ENCODE peak calls at places on chromosome 3, in nine cellular contexts. One of them, this sample, is unnamed.

GRCh38 chr3:157312366-157312745 is 124.3 kb upstream of the PTX3 start:
- DNase-seq in A549: no peak
- DNase-seq in tibial nerve: no peak
- DNase-seq in transverse colon: no peak
- DNase-seq in K562: no peak
- DNase-seq in SK-N-SH: no peak
- DNase-seq in HepG2: no peak
- DNase-seq in sigmoid colon: no peak
- DNase-seq in ovary: no peak
- DNase-seq in this sample: no peak

GRCh38 chr3:10404876-10405275 is 84.0 kb upstream of the SEC13 start:
- DNase-seq in A549: no peak
- DNase-seq in tibial nerve: no peak
- DNase-seq in transverse colon: no peak
- DNase-seq in K562: no peak
- DNase-seq in SK-N-SH: no peak
- DNase-seq in HepG2: no peak
- DNase-seq in sigmoid colon: no peak
- DNase-seq in ovary: no peak
- DNase-seq in this sample: no peak

GRCh38 chr3:36124118-36124796 is 256.0 kb upstream of the STAC start:
- DNase-seq in A549: peak; percentile 67
- DNase-seq in tibial nerve: no peak
- DNase-seq in transverse colon: no peak
- DNase-seq in K562: no peak
- DNase-seq in SK-N-SH: peak; percentile 15
- DNase-seq in HepG2: peak; percentile 38
- DNase-seq in sigmoid colon: no peak
- DNase-seq in ovary: no peak
- DNase-seq in this sample: no peak

GRCh38 chr3:188867691-188868090 is 304.1 kb upstream of the TPRG1 start:
- DNase-seq in A549: no peak
- DNase-seq in tibial nerve: no peak
- DNase-seq in transverse colon: no peak
- DNase-seq in K562: no peak
- DNase-seq in SK-N-SH: no peak
- DNase-seq in HepG2: no peak
- DNase-seq in sigmoid colon: no peak
- DNase-seq in ovary: no peak
- DNase-seq in this sample: no peak

GRCh38 chr3:150761831-150762661 is 923 bp downstream of the SIAH2 start:
- DNase-seq in A549: peak; percentile 65
- DNase-seq in tibial nerve: peak; percentile 65
- DNase-seq in transverse colon: peak; percentile 63
- DNase-seq in K562: peak; percentile 51
- DNase-seq in SK-N-SH: peak; percentile 53
- DNase-seq in HepG2: peak; percentile 36
- DNase-seq in sigmoid colon: peak; percentile 85
- DNase-seq in ovary: peak; percentile 71
- DNase-seq in this sample: peak; percentile 93

GRCh38 chr3:187110156-187110555 is 29.1 kb downstream of the RPL39L start:
- DNase-seq in A549: no peak
- DNase-seq in tibial nerve: no peak
- DNase-seq in transverse colon: no peak
- DNase-seq in K562: no peak
- DNase-seq in SK-N-SH: no peak
- DNase-seq in HepG2: no peak
- DNase-seq in sigmoid colon: no peak
- DNase-seq in ovary: no peak
- DNase-seq in this sample: no peak

GRCh38 chr3:129536806-129537205 is 6.2 kb upstream of the H1-8 start:
- DNase-seq in A549: no peak
- DNase-seq in tibial nerve: no peak
- DNase-seq in transverse colon: no peak
- DNase-seq in K562: no peak
- DNase-seq in SK-N-SH: no peak
- DNase-seq in HepG2: no peak
- DNase-seq in sigmoid colon: no peak
- DNase-seq in ovary: no peak
- DNase-seq in this sample: no peak

GRCh38 chr3:66195347-66195783 is 25.4 kb upstream of the SLC25A26 start:
- DNase-seq in A549: no peak
- DNase-seq in tibial nerve: no peak
- DNase-seq in transverse colon: peak; percentile 15
- DNase-seq in K562: no peak
- DNase-seq in SK-N-SH: peak; percentile 87
- DNase-seq in HepG2: no peak
- DNase-seq in sigmoid colon: peak; percentile 67
- DNase-seq in ovary: peak; percentile 66
- DNase-seq in this sample: peak; percentile 87

GRCh38 chr3:107222927-107223326 is 154.3 kb upstream of the CCDC54 start:
- DNase-seq in A549: no peak
- DNase-seq in tibial nerve: no peak
- DNase-seq in transverse colon: no peak
- DNase-seq in K562: no peak
- DNase-seq in SK-N-SH: no peak
- DNase-seq in HepG2: no peak
- DNase-seq in sigmoid colon: no peak
- DNase-seq in ovary: no peak
- DNase-seq in this sample: no peak

GRCh38 chr3:11546657-11547302 is 96.9 kb downstream of the VGLL4 start:
- DNase-seq in A549: no peak
- DNase-seq in tibial nerve: no peak
- DNase-seq in transverse colon: peak; percentile 5
- DNase-seq in K562: no peak
- DNase-seq in SK-N-SH: no peak
- DNase-seq in HepG2: no peak
- DNase-seq in sigmoid colon: peak; percentile 57
- DNase-seq in ovary: no peak
- DNase-seq in this sample: no peak

GRCh38 chr3:43894176-43895049 is 203.7 kb downstream of the ABHD5 start:
- DNase-seq in A549: peak; percentile 77
- DNase-seq in tibial nerve: peak; percentile 14
- DNase-seq in transverse colon: peak; percentile 37
- DNase-seq in K562: peak; percentile 63
- DNase-seq in SK-N-SH: no peak
- DNase-seq in HepG2: no peak
- DNase-seq in sigmoid colon: no peak
- DNase-seq in ovary: peak; percentile 84
- DNase-seq in this sample: no peak

GRCh38 chr3:114552527-114552812 is 258.6 kb downstream of the TIGIT start:
- DNase-seq in A549: no peak
- DNase-seq in tibial nerve: no peak
- DNase-seq in transverse colon: no peak
- DNase-seq in K562: no peak
- DNase-seq in SK-N-SH: no peak
- DNase-seq in HepG2: no peak
- DNase-seq in sigmoid colon: no peak
- DNase-seq in ovary: no peak
- DNase-seq in this sample: no peak

GRCh38 chr3:184682671-184683070 is 29.2 kb downstream of the MAGEF1 start:
- DNase-seq in A549: no peak
- DNase-seq in tibial nerve: no peak
- DNase-seq in transverse colon: no peak
- DNase-seq in K562: no peak
- DNase-seq in SK-N-SH: no peak
- DNase-seq in HepG2: no peak
- DNase-seq in sigmoid colon: no peak
- DNase-seq in ovary: no peak
- DNase-seq in this sample: no peak

GRCh38 chr3:183541738-183542137 is 13.8 kb downstream of the KLHL6 start:
- DNase-seq in A549: no peak
- DNase-seq in tibial nerve: no peak
- DNase-seq in transverse colon: no peak
- DNase-seq in K562: no peak
- DNase-seq in SK-N-SH: no peak
- DNase-seq in HepG2: no peak
- DNase-seq in sigmoid colon: no peak
- DNase-seq in ovary: no peak
- DNase-seq in this sample: no peak

GRCh38 chr3:88321696-88322095 is 171.9 kb downstream of the C3orf38 start:
- DNase-seq in A549: no peak
- DNase-seq in tibial nerve: no peak
- DNase-seq in transverse colon: no peak
- DNase-seq in K562: no peak
- DNase-seq in SK-N-SH: no peak
- DNase-seq in HepG2: no peak
- DNase-seq in sigmoid colon: no peak
- DNase-seq in ovary: no peak
- DNase-seq in this sample: no peak

GRCh38 chr3:27454914-27455313 is 29.3 kb downstream of the SLC4A7 start:
- DNase-seq in A549: no peak
- DNase-seq in tibial nerve: no peak
- DNase-seq in transverse colon: no peak
- DNase-seq in K562: no peak
- DNase-seq in SK-N-SH: no peak
- DNase-seq in HepG2: peak; percentile 61
- DNase-seq in sigmoid colon: no peak
- DNase-seq in ovary: no peak
- DNase-seq in this sample: no peak

GRCh38 chr3:32619395-32619794 is 48.7 kb upstream of the DYNC1LI1 start:
- DNase-seq in A549: no peak
- DNase-seq in tibial nerve: no peak
- DNase-seq in transverse colon: no peak
- DNase-seq in K562: no peak
- DNase-seq in SK-N-SH: no peak
- DNase-seq in HepG2: no peak
- DNase-seq in sigmoid colon: no peak
- DNase-seq in ovary: no peak
- DNase-seq in this sample: no peak

GRCh38 chr3:160869825-160870224 is 113.8 kb downstream of the PPM1L start:
- DNase-seq in A549: no peak
- DNase-seq in tibial nerve: no peak
- DNase-seq in transverse colon: no peak
- DNase-seq in K562: no peak
- DNase-seq in SK-N-SH: peak; percentile 20
- DNase-seq in HepG2: no peak
- DNase-seq in sigmoid colon: no peak
- DNase-seq in ovary: no peak
- DNase-seq in this sample: no peak

GRCh38 chr3:21752749-21753347 is 1.8 kb upstream of the ZNF385D start:
- DNase-seq in A549: peak; percentile 30
- DNase-seq in tibial nerve: no peak
- DNase-seq in transverse colon: no peak
- DNase-seq in K562: peak; percentile 19
- DNase-seq in SK-N-SH: peak; percentile 60
- DNase-seq in HepG2: peak; percentile 2
- DNase-seq in sigmoid colon: no peak
- DNase-seq in ovary: no peak
- DNase-seq in this sample: no peak

GRCh38 chr3:184761976-184762375 is 50.0 kb upstream of the VPS8 start:
- DNase-seq in A549: no peak
- DNase-seq in tibial nerve: no peak
- DNase-seq in transverse colon: no peak
- DNase-seq in K562: no peak
- DNase-seq in SK-N-SH: no peak
- DNase-seq in HepG2: no peak
- DNase-seq in sigmoid colon: no peak
- DNase-seq in ovary: no peak
- DNase-seq in this sample: no peak

GRCh38 chr3:73448041-73448440 is 176.7 kb downstream of the PDZRN3 start:
- DNase-seq in A549: no peak
- DNase-seq in tibial nerve: no peak
- DNase-seq in transverse colon: no peak
- DNase-seq in K562: no peak
- DNase-seq in SK-N-SH: no peak
- DNase-seq in HepG2: no peak
- DNase-seq in sigmoid colon: no peak
- DNase-seq in ovary: no peak
- DNase-seq in this sample: no peak

GRCh38 chr3:59979542-59979941 is 929.7 kb upstream of the CFAP20DC start:
- DNase-seq in A549: no peak
- DNase-seq in tibial nerve: no peak
- DNase-seq in transverse colon: no peak
- DNase-seq in K562: no peak
- DNase-seq in SK-N-SH: no peak
- DNase-seq in HepG2: no peak
- DNase-seq in sigmoid colon: no peak
- DNase-seq in ovary: no peak
- DNase-seq in this sample: no peak

DNA sequence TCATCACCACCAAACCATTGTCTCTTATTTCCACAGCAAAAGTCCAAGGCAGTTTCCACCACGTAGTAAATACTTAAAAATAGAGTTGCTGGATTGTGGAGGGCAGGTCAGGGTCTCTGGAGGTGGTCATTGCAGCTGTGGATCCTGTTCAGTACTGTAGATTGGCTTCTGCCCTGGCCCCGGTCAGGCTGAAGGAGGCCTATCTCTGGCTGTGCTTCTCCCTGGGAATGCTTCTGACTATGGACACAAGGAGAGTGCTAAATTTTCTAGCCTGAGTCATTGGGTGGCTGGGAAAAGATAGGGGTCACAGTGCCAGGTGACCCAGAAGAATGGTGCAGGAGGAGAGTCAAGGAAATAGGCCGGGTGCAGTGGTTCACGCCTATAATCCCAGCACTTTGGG is 26.3 kb upstream of the GMPPB start:
- DNase-seq in A549: no peak
- DNase-seq in tibial nerve: no peak
- DNase-seq in transverse colon: no peak
- DNase-seq in K562: no peak
- DNase-seq in SK-N-SH: no peak
- DNase-seq in HepG2: peak; percentile 16
- DNase-seq in sigmoid colon: no peak
- DNase-seq in ovary: no peak
- DNase-seq in this sample: no peak
- H3K4me1 ChIP-seq in A549: peaks cover 18% of the 10 kb centered on the region
- H3K4me1 ChIP-seq in tibial nerve: no peaks in the 10 kb centered on the region
- H3K4me1 ChIP-seq in transverse colon: peaks cover 8% of the 10 kb centered on the region
- H3K4me1 ChIP-seq in K562: no peaks in the 10 kb centered on the region
- H3K4me1 ChIP-seq in SK-N-SH: no peaks in the 10 kb centered on the region
- H3K4me1 ChIP-seq in HepG2: peaks cover 58% of the 10 kb centered on the region
- H3K4me1 ChIP-seq in sigmoid colon: peaks cover 47% of the 10 kb centered on the region
- H3K4me1 ChIP-seq in ovary: peaks cover 15% of the 10 kb centered on the region
- H3K4me1 ChIP-seq in this sample: peaks cover 40% of the 10 kb centered on the region

GRCh38 chr3:138281561-138281960 is 48.1 kb downstream of the NME9 start:
- DNase-seq in A549: no peak
- DNase-seq in tibial nerve: no peak
- DNase-seq in transverse colon: no peak
- DNase-seq in K562: no peak
- DNase-seq in SK-N-SH: no peak
- DNase-seq in HepG2: no peak
- DNase-seq in sigmoid colon: no peak
- DNase-seq in ovary: no peak
- DNase-seq in this sample: no peak
- H3K27ac ChIP-seq in A549: no peak overlapping the region
- H3K27ac ChIP-seq in tibial nerve: no peak overlapping the region
- H3K27ac ChIP-seq in transverse colon: no peak overlapping the region
- H3K27ac ChIP-seq in K562: no peak overlapping the region
- H3K27ac ChIP-seq in SK-N-SH: no peak overlapping the region
- H3K27ac ChIP-seq in HepG2: no peak overlapping the region
- H3K27ac ChIP-seq in sigmoid colon: no peak overlapping the region
- H3K27ac ChIP-seq in ovary: no peak overlapping the region
- H3K27ac ChIP-seq in this sample: no peak overlapping the region

GRCh38 chr3:149085828-149086231 is 503 bp downstream of the HLTF start:
- DNase-seq in A549: peak; percentile 57
- DNase-seq in tibial nerve: peak; percentile 22
- DNase-seq in transverse colon: no peak
- DNase-seq in K562: peak; percentile 43
- DNase-seq in SK-N-SH: no peak
- DNase-seq in HepG2: peak; percentile 4
- DNase-seq in sigmoid colon: peak; percentile 68
- DNase-seq in ovary: no peak
- DNase-seq in this sample: no peak
- TF ChIP-seq EP300 in A549: no peak
- TF ChIP-seq EP300 in tibial nerve: no peak
- TF ChIP-seq EP300 in transverse colon: no peak
- TF ChIP-seq EP300 in K562: peak; percentile 94
- TF ChIP-seq EP300 in SK-N-SH: no peak
- TF ChIP-seq EP300 in HepG2: no peak
- TF ChIP-seq EP300 in sigmoid colon: no peak
- TF ChIP-seq EP300 in ovary: no peak
- TF ChIP-seq EP300 in this sample: no peak

GRCh38 chr3:42515976-42516375 is 13.5 kb downstream of the VIPR1 start:
- DNase-seq in A549: no peak
- DNase-seq in tibial nerve: no peak
- DNase-seq in transverse colon: peak; percentile 36
- DNase-seq in K562: no peak
- DNase-seq in SK-N-SH: no peak
- DNase-seq in HepG2: no peak
- DNase-seq in sigmoid colon: no peak
- DNase-seq in ovary: no peak
- DNase-seq in this sample: no peak
- H3K4me1 ChIP-seq in A549: no peaks in the 10 kb centered on the region
- H3K4me1 ChIP-seq in tibial nerve: no peaks in the 10 kb centered on the region
- H3K4me1 ChIP-seq in transverse colon: peaks cover 56% of the 10 kb centered on the region
- H3K4me1 ChIP-seq in K562: no peaks in the 10 kb centered on the region
- H3K4me1 ChIP-seq in SK-N-SH: no peaks in the 10 kb centered on the region
- H3K4me1 ChIP-seq in HepG2: peaks cover 14% of the 10 kb centered on the region
- H3K4me1 ChIP-seq in sigmoid colon: no peaks in the 10 kb centered on the region
- H3K4me1 ChIP-seq in ovary: no peaks in the 10 kb centered on the region
- H3K4me1 ChIP-seq in this sample: no peaks in the 10 kb centered on the region